ENCODE peak calls at places on chromosomes 11 and 22, in five cellular contexts. One of them, this sample, is unnamed.

GRCh38 chr11:69211540-69212120 is 55.9 kb downstream of the SMIM38 start:
- DNase-seq in psoas muscle: no peak
- DNase-seq in RWPE1: no peak
- DNase-seq in fibroblast of lung: no peak
- DNase-seq in fibroblast of the conjunctiva: no peak
- DNase-seq in this sample: no peak

GRCh38 chr11:95415837-95416288 is 184.9 kb upstream of the SESN3 start:
- DNase-seq in psoas muscle: no peak
- DNase-seq in RWPE1: no peak
- DNase-seq in fibroblast of lung: peak; percentile 13
- DNase-seq in fibroblast of the conjunctiva: no peak
- DNase-seq in this sample: no peak

GRCh38 chr22:45831394-45831793 is 145.6 kb downstream of the WNT7B start:
- DNase-seq in psoas muscle: no peak
- DNase-seq in RWPE1: peak; percentile 4
- DNase-seq in fibroblast of lung: peak; percentile 55
- DNase-seq in fibroblast of the conjunctiva: no peak
- DNase-seq in this sample: peak; percentile 20

GRCh38 chr11:63761173-63761572 is 7.4 kb downstream of the ZFTA start:
- DNase-seq in psoas muscle: no peak
- DNase-seq in RWPE1: no peak
- DNase-seq in fibroblast of lung: no peak
- DNase-seq in fibroblast of the conjunctiva: no peak
- DNase-seq in this sample: no peak

GRCh38 chr11:69986421-69987229 is 91.5 kb upstream of the ANO1 start:
- DNase-seq in psoas muscle: peak; percentile 20
- DNase-seq in RWPE1: no peak
- DNase-seq in fibroblast of lung: no peak
- DNase-seq in fibroblast of the conjunctiva: no peak
- DNase-seq in this sample: no peak

GRCh38 chr11:44861829-44862545 is 88.7 kb downstream of the TP53I11 start:
- DNase-seq in psoas muscle: peak; percentile 66
- DNase-seq in RWPE1: peak; percentile 96
- DNase-seq in fibroblast of lung: peak; percentile 99
- DNase-seq in fibroblast of the conjunctiva: peak; percentile 96
- DNase-seq in this sample: peak; percentile 93

GRCh38 chr22:30310881-30311771 is 15.6 kb downstream of the TBC1D10A start:
- DNase-seq in psoas muscle: peak; percentile 76
- DNase-seq in RWPE1: no peak
- DNase-seq in fibroblast of lung: peak; percentile 78
- DNase-seq in fibroblast of the conjunctiva: peak; percentile 49
- DNase-seq in this sample: no peak

GRCh38 chr22:47474464-47474863 is 712.0 kb downstream of the TBC1D22A start:
- DNase-seq in psoas muscle: no peak
- DNase-seq in RWPE1: no peak
- DNase-seq in fibroblast of lung: no peak
- DNase-seq in fibroblast of the conjunctiva: no peak
- DNase-seq in this sample: no peak

GRCh38 chr22:49608228-49608627 is 219.4 kb downstream of the BRD1 start:
- DNase-seq in psoas muscle: no peak
- DNase-seq in RWPE1: no peak
- DNase-seq in fibroblast of lung: no peak
- DNase-seq in fibroblast of the conjunctiva: no peak
- DNase-seq in this sample: no peak

GRCh38 chr11:62556102-62556871 is 9.7 kb upstream of the AHNAK start:
- DNase-seq in psoas muscle: peak; percentile 96
- DNase-seq in RWPE1: peak; percentile 99
- DNase-seq in fibroblast of lung: peak; percentile 92
- DNase-seq in fibroblast of the conjunctiva: peak; percentile 97
- DNase-seq in this sample: peak; percentile 98